ENCODE peak calls at places on chromosomes 1 and 21, in five cellular contexts. One of them, this sample, is unnamed.

GRCh38 chr1:157181258-157181657 is 43.1 kb upstream of the ETV3 start:
- DNase-seq in progenitor cell of endocrine pancreas: no peak
- DNase-seq in A172: no peak
- DNase-seq in stimulated activated CD8-positive, alpha-beta memory T cell treated with anti-CD3 and anti-CD28 coated beads, Interleukin-15, amount 100 ng/mL, for 24 hours: no peak
- DNase-seq in MV-4-11: peak; percentile 66
- DNase-seq in this sample: no peak

GRCh38 chr1:189424746-189425331 is 1052.8 kb downstream of the BRINP3 start:
- DNase-seq in stimulated activated CD8-positive, alpha-beta memory T cell treated with anti-CD3 and anti-CD28 coated beads, Interleukin-15, amount 100 ng/mL, for 24 hours: no peak
- DNase-seq in A172: no peak
- DNase-seq in MV-4-11: no peak
- DNase-seq in progenitor cell of endocrine pancreas: no peak
- DNase-seq in this sample: no peak

GRCh38 chr1:229874150-229874549 is 192.9 kb upstream of the GALNT2 start:
- DNase-seq in progenitor cell of endocrine pancreas: no peak
- DNase-seq in A172: peak; percentile 39
- DNase-seq in MV-4-11: no peak
- DNase-seq in stimulated activated CD8-positive, alpha-beta memory T cell treated with anti-CD3 and anti-CD28 coated beads, Interleukin-15, amount 100 ng/mL, for 24 hours: no peak
- DNase-seq in this sample: no peak

GRCh38 chr1:165129568-165130164 is 226.8 kb downstream of the LMX1A start:
- DNase-seq in MV-4-11: peak; percentile 18
- DNase-seq in stimulated activated CD8-positive, alpha-beta memory T cell treated with anti-CD3 and anti-CD28 coated beads, Interleukin-15, amount 100 ng/mL, for 24 hours: no peak
- DNase-seq in A172: peak; percentile 48
- DNase-seq in progenitor cell of endocrine pancreas: peak; percentile 74
- DNase-seq in this sample: peak; percentile 87

GRCh38 chr21:39012314-39013230 is 170.7 kb downstream of the PSMG1 start:
- DNase-seq in progenitor cell of endocrine pancreas: no peak
- DNase-seq in A172: no peak
- DNase-seq in MV-4-11: peak; percentile 32
- DNase-seq in stimulated activated CD8-positive, alpha-beta memory T cell treated with anti-CD3 and anti-CD28 coated beads, Interleukin-15, amount 100 ng/mL, for 24 hours: no peak
- DNase-seq in this sample: no peak

GRCh38 chr1:227944066-227944930 is 3.4 kb downstream of the WNT9A start:
- DNase-seq in progenitor cell of endocrine pancreas: peak; percentile 4
- DNase-seq in A172: no peak
- DNase-seq in stimulated activated CD8-positive, alpha-beta memory T cell treated with anti-CD3 and anti-CD28 coated beads, Interleukin-15, amount 100 ng/mL, for 24 hours: no peak
- DNase-seq in MV-4-11: no peak
- DNase-seq in this sample: no peak

GRCh38 chr1:61083014-61083798 is 845 bp downstream of the NFIA start:
- DNase-seq in MV-4-11: no peak
- DNase-seq in A172: no peak
- DNase-seq in progenitor cell of endocrine pancreas: peak; percentile 23
- DNase-seq in stimulated activated CD8-positive, alpha-beta memory T cell treated with anti-CD3 and anti-CD28 coated beads, Interleukin-15, amount 100 ng/mL, for 24 hours: no peak
- DNase-seq in this sample: no peak

GRCh38 chr1:82177190-82177589 is 376.5 kb downstream of the ADGRL2 start:
- DNase-seq in MV-4-11: peak; percentile 35
- DNase-seq in A172: no peak
- DNase-seq in progenitor cell of endocrine pancreas: no peak
- DNase-seq in stimulated activated CD8-positive, alpha-beta memory T cell treated with anti-CD3 and anti-CD28 coated beads, Interleukin-15, amount 100 ng/mL, for 24 hours: no peak
- DNase-seq in this sample: no peak

GRCh38 chr1:32013386-32014198 is at the start of gene KHDRBS1:
- DNase-seq in MV-4-11: peak; percentile 99
- DNase-seq in progenitor cell of endocrine pancreas: peak; percentile 98
- DNase-seq in A172: peak; percentile 93
- DNase-seq in stimulated activated CD8-positive, alpha-beta memory T cell treated with anti-CD3 and anti-CD28 coated beads, Interleukin-15, amount 100 ng/mL, for 24 hours: peak; percentile 94
- DNase-seq in this sample: peak; percentile 93

GRCh38 chr1:6373961-6374720 is 19.4 kb downstream of the ACOT7 start:
- DNase-seq in MV-4-11: no peak
- DNase-seq in A172: no peak
- DNase-seq in progenitor cell of endocrine pancreas: no peak
- DNase-seq in stimulated activated CD8-positive, alpha-beta memory T cell treated with anti-CD3 and anti-CD28 coated beads, Interleukin-15, amount 100 ng/mL, for 24 hours: no peak
- DNase-seq in this sample: no peak

GRCh38 chr21:34543017-34543416 is 31.0 kb upstream of the KCNE1 start:
- DNase-seq in A172: no peak
- DNase-seq in stimulated activated CD8-positive, alpha-beta memory T cell treated with anti-CD3 and anti-CD28 coated beads, Interleukin-15, amount 100 ng/mL, for 24 hours: no peak
- DNase-seq in MV-4-11: no peak
- DNase-seq in progenitor cell of endocrine pancreas: no peak
- DNase-seq in this sample: no peak

GRCh38 chr1:232393010-232393833 is 236.7 kb downstream of the SIPA1L2 start:
- DNase-seq in stimulated activated CD8-positive, alpha-beta memory T cell treated with anti-CD3 and anti-CD28 coated beads, Interleukin-15, amount 100 ng/mL, for 24 hours: no peak
- DNase-seq in MV-4-11: no peak
- DNase-seq in progenitor cell of endocrine pancreas: no peak
- DNase-seq in A172: no peak
- DNase-seq in this sample: no peak

GRCh38 chr1:151196292-151196800 is 2.0 kb upstream of the PIP5K1A start:
- DNase-seq in A172: peak; percentile 98
- DNase-seq in MV-4-11: peak; percentile 83
- DNase-seq in progenitor cell of endocrine pancreas: no peak
- DNase-seq in stimulated activated CD8-positive, alpha-beta memory T cell treated with anti-CD3 and anti-CD28 coated beads, Interleukin-15, amount 100 ng/mL, for 24 hours: no peak
- DNase-seq in this sample: no peak

GRCh38 chr1:30273021-30273325 is 450.4 kb downstream of the MATN1 start:
- DNase-seq in progenitor cell of endocrine pancreas: no peak
- DNase-seq in stimulated activated CD8-positive, alpha-beta memory T cell treated with anti-CD3 and anti-CD28 coated beads, Interleukin-15, amount 100 ng/mL, for 24 hours: no peak
- DNase-seq in A172: no peak
- DNase-seq in MV-4-11: no peak
- DNase-seq in this sample: no peak

GRCh38 chr1:172352435-172352834 is 68.0 kb upstream of the C1orf105 start:
- DNase-seq in progenitor cell of endocrine pancreas: no peak
- DNase-seq in A172: peak; percentile 62
- DNase-seq in MV-4-11: no peak
- DNase-seq in stimulated activated CD8-positive, alpha-beta memory T cell treated with anti-CD3 and anti-CD28 coated beads, Interleukin-15, amount 100 ng/mL, for 24 hours: no peak
- DNase-seq in this sample: no peak

GRCh38 chr1:234708700-234709395 is 98.9 kb upstream of the IRF2BP2 start:
- DNase-seq in stimulated activated CD8-positive, alpha-beta memory T cell treated with anti-CD3 and anti-CD28 coated beads, Interleukin-15, amount 100 ng/mL, for 24 hours: no peak
- DNase-seq in progenitor cell of endocrine pancreas: no peak
- DNase-seq in A172: no peak
- DNase-seq in MV-4-11: no peak
- DNase-seq in this sample: no peak

GRCh38 chr1:170395149-170395548 is 136.8 kb upstream of the GORAB start:
- DNase-seq in stimulated activated CD8-positive, alpha-beta memory T cell treated with anti-CD3 and anti-CD28 coated beads, Interleukin-15, amount 100 ng/mL, for 24 hours: no peak
- DNase-seq in progenitor cell of endocrine pancreas: no peak
- DNase-seq in A172: peak; percentile 8
- DNase-seq in MV-4-11: no peak
- DNase-seq in this sample: no peak

GRCh38 chr1:27292111-27292510 is 29.9 kb upstream of the TMEM222 start:
- DNase-seq in stimulated activated CD8-positive, alpha-beta memory T cell treated with anti-CD3 and anti-CD28 coated beads, Interleukin-15, amount 100 ng/mL, for 24 hours: no peak
- DNase-seq in progenitor cell of endocrine pancreas: no peak
- DNase-seq in MV-4-11: no peak
- DNase-seq in A172: no peak
- DNase-seq in this sample: no peak

GRCh38 chr1:10057305-10057704 is 24.5 kb downstream of the UBE4B start:
- DNase-seq in MV-4-11: peak; percentile 39
- DNase-seq in stimulated activated CD8-positive, alpha-beta memory T cell treated with anti-CD3 and anti-CD28 coated beads, Interleukin-15, amount 100 ng/mL, for 24 hours: no peak
- DNase-seq in A172: peak; percentile 37
- DNase-seq in progenitor cell of endocrine pancreas: no peak
- DNase-seq in this sample: no peak

GRCh38 chr1:103056423-103056822 is 51.9 kb downstream of the COL11A1 start:
- DNase-seq in progenitor cell of endocrine pancreas: no peak
- DNase-seq in MV-4-11: peak; percentile 25
- DNase-seq in stimulated activated CD8-positive, alpha-beta memory T cell treated with anti-CD3 and anti-CD28 coated beads, Interleukin-15, amount 100 ng/mL, for 24 hours: no peak
- DNase-seq in A172: no peak
- DNase-seq in this sample: no peak

GRCh38 chr1:111570781-111571181 is 48.8 kb upstream of the RAP1A start:
- DNase-seq in MV-4-11: peak; percentile 43
- DNase-seq in stimulated activated CD8-positive, alpha-beta memory T cell treated with anti-CD3 and anti-CD28 coated beads, Interleukin-15, amount 100 ng/mL, for 24 hours: no peak
- DNase-seq in A172: no peak
- DNase-seq in progenitor cell of endocrine pancreas: no peak
- DNase-seq in this sample: no peak

This sample was measured in H1.